ENCODE peak calls at places on chromosomes 1 and 21, in six cellular contexts. W, C, D, J, S and V are unnamed samples.

GRCh38 chr1:155186266-155186954 is 12.8 kb downstream of the TRIM46 start:
- DNase-seq in J (no peak), D (no peak), C (no peak), W (no peak), S (no peak), V (peak)

GRCh38 chr1:200351826-200352549 is 57.8 kb downstream of the ZNF281 start:
- DNase-seq in C (no peak), W (no peak), D (no peak), S (no peak), J (no peak), V (no peak)

GRCh38 chr1:49728377-49728776 is 295.4 kb downstream of the AGBL4 start:
- DNase-seq in S (no peak), W (no peak), D (no peak), C (no peak), J (no peak), V (no peak)

GRCh38 chr1:228405979-228406265 is 713 bp downstream of the TRIM11 start:
- DNase-seq in W (no peak), C (no peak), J (no peak), D (no peak), S (no peak), V (no peak)

GRCh38 chr1:17633654-17634053 is 94.2 kb downstream of the ARHGEF10L start:
- DNase-seq in D (no peak), C (no peak), S (peak), J (no peak), W (peak), V (no peak)

GRCh38 chr1:1213919-1214599 is at the start of gene TNFRSF4:
- DNase-seq in J (no peak), C (peak), W (no peak), S (no peak), D (no peak), V (peak)

GRCh38 chr1:231630558-231631205 is 4.1 kb downstream of the DISC1 start:
- DNase-seq in W (no peak), S (no peak), D (no peak), J (no peak), C (no peak), V (no peak)

GRCh38 chr1:70978623-70979022 is 69.0 kb downstream of the PTGER3 start:
- DNase-seq in J (no peak), S (no peak), W (no peak), C (no peak), D (no peak), V (no peak)

GRCh38 chr1:77544845-77545244 is 137.6 kb downstream of the ZZZ3 start:
- DNase-seq in S (no peak), J (no peak), C (no peak), W (no peak), D (no peak), V (no peak)

GRCh38 chr1:166489670-166490436 is 323.1 kb upstream of the FAM78B start:
- DNase-seq in J (no peak), D (peak), C (peak), S (no peak), W (peak), V (no peak)

GRCh38 chr1:204591473-204592090 is 75.4 kb downstream of the MDM4 start:
- DNase-seq in J (no peak), C (no peak), W (peak), S (no peak), D (no peak), V (no peak)

GRCh38 chr1:43207229-43207853 is 35.2 kb downstream of the CFAP57 start:
- DNase-seq in C (no peak), W (no peak), S (peak), J (no peak), D (no peak), V (no peak)
- TF ChIP-seq CTCF in C (no peak), W (no peak), S (no peak), J (no peak), D (no peak), V (no peak)

DNA sequence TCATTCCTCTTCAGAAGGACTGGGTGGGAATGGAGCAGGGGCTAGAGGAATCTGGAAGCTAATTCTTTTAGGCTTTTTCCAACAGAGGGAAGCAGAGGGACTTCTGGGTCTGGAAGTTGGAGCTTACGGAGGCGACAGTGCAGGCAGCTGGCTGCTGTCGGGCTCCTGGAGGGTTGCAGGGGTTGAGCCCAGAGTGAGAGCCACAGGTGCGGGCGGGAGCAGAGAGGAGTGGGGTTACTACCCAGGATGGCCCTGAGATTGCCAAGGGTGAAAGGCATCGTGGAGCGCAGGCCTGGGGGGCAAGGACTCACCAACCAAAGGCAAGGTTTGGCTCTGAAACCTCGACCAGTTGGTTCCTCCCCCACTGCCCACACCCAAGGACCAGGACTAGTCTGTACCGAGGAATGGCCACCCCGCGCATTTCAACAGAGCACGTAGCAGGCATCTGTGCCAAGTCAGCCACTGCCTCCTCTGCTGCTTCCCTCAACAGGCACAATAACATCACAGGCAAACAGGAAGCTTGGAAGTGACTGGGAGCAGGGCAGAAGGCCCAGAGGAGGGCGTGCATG is 22.8 kb upstream of the EDN2 start:
- DNase-seq in C (no peak), S (no peak), J (no peak), D (no peak), W (no peak), V (no peak)
- TF ChIP-seq CTCF in C (no peak), S (no peak), J (no peak), D (no peak), W (no peak), V (no peak)

GRCh38 chr1:202213361-202214088 is 19.9 kb downstream of the LGR6 start:
- DNase-seq in C (no peak), D (no peak), J (no peak), W (no peak), S (peak), V (no peak)
- TF ChIP-seq CTCF in C (peak), D (no peak), J (no peak), W (no peak), S (peak), V (no peak)

DNA sequence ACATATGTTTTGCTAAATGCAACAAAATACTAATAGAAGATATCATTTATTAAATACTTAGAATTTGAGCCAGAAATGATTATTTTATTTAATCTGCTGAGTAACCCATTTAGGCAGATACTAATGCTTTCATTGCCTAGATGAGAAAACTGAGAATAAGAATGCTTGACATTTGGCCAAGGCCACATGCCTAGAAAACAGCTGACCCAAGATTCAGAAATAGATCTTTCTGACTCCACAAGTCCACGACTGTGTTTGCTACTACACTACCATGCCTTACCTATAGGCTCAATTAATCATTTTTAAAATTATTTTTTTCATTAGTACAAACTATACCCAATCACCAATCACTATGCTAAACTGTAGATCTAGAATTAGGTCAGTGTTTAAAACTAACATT is 129.7 kb downstream of the ATP1B1 start:
- DNase-seq in D (no peak), W (no peak), S (no peak), J (no peak), C (no peak), V (no peak)
- TF ChIP-seq CTCF in D (no peak), W (no peak), S (no peak), J (no peak), C (no peak), V (no peak)

DNA sequence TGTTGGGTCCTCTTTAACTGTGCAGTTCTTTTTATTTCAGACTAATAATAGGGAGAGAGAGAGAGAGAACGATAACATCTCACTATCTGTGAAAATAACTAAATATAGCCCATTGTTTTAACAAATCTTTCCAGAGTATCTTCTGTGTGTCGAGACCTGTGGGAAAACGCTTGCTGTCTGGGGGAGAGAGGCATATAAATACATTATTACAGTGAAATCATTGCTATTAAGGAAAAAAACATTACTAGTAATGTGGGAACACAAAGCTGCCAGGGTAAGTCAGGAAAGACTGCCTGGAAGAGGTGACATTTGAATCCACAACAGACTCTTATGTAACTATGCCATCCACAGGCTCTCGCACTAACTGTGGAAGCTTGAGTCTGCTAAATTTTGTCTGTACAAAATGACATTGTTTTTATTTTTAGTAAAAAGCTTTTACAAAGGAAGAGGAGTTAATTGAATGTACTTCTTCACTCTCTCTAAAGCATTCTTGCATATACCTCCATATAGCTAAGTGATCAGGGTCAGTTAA is 59.8 kb upstream of the PGD start:
- DNase-seq in C (no peak), S (no peak), D (no peak), W (no peak), J (no peak), V (no peak)
- TF ChIP-seq CTCF in C (no peak), S (no peak), D (no peak), W (no peak), J (no peak), V (no peak)

DNA sequence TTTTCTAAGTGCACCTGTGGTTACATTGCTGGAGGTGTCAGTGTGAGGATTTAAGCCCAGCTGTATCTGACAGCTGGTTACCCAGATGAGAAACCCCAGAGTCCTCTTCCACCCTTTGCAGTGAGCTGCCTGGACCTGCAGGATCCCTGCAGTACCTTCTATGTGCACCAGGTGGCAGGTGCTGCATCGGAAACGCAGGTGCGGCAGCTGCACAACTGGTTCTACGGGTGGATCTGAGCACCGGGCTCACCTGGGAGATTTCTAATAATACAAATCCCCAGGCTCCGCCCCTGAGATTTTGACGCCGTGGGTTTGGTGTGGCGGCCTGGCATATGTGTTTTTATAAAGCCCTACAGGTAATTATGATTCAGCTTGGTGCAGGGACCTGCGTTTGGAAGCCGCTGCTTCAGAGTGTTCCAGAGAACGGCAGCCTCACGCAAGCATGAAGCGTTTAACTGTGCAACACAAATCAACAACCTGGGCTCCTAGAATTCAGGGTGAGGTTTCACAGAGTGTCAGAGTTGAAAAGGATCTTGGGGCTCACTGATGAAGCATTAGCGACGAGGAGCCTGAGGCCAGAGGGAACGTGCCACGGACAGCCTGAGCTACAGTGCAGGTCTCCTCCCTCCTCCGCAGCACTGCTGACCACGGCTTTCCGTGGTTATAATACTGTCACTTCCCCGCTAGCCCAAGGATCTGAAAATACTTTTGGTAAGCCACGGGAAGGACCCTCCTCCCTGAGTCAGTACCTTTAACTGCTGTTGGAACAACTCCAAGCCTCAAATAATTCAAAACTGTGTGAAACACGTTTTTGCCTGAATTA is 96.7 kb upstream of the TRABD2B start:
- DNase-seq in C (peak), S (peak), J (peak), D (no peak), W (peak), V (peak)
- TF ChIP-seq CTCF in C (peak), S (peak), J (peak), D (peak), W (peak), V (peak)

GRCh38 chr1:64922336-64922735 is 44.0 kb downstream of the JAK1 start:
- DNase-seq in J (no peak), C (no peak), D (no peak), W (no peak), S (no peak), V (no peak)
- TF ChIP-seq CTCF in J (no peak), C (no peak), D (no peak), W (no peak), S (no peak), V (no peak)

DNA sequence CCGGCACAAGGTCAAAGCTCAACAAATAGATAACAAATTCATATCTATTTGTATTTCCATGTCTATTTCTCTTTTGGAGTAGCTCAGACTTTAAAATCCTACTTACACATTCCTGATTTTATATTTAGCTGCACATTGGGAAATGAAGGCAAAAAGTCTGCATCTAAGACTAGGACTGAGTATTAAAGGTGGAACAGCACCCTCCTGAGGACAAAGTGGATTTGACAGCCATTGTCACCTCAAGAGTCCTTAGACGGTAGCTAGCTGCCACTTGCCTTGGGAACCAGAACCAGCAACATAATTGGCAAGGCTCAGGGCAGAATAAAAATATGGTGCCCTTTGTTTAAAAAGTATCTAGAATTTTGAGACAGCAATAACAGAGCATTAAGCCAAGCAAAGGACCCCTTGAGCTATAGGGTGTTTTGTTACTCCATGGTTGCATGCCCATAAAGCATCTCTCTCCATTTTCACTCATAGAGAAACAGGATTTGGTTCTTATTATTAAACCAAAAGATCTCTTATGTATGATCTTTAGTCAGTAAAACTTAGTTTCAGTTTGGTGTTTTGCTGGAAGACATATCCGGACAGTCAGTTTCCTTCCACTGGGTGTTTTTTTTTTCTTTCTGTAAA is 30.0 kb upstream of the SGIP1 start:
- DNase-seq in C (peak), W (peak), S (peak), J (no peak), D (no peak), V (no peak)
- TF ChIP-seq CTCF in C (peak), W (peak), S (peak), J (no peak), D (peak), V (no peak)

GRCh38 chr1:179632868-179633267 is 41.2 kb downstream of the TDRD5 start:
- DNase-seq in D (no peak), J (no peak), C (no peak), S (no peak), W (no peak), V (no peak)

GRCh38 chr1:179630719-179631118 is 39.1 kb downstream of the TDRD5 start:
- DNase-seq in C (no peak), D (no peak), S (no peak), J (no peak), W (no peak), V (no peak)
- TF ChIP-seq CTCF in C (no peak), D (no peak), S (no peak), J (no peak), W (no peak), V (no peak)

GRCh38 chr21:20998456-20998789 is 214 bp downstream of the NCAM2 start:
- DNase-seq in C (no peak), J (no peak), W (peak), D (no peak), S (no peak), V (no peak)
- TF ChIP-seq CTCF in C (no peak), J (no peak), W (no peak), D (no peak), S (no peak), V (no peak)